ENCODE peak calls at places on chromosomes 11 and 22, in five cellular contexts. H, V, I, Q and D are unnamed samples.

GRCh38 chr11:94674005-94674491 is 94.1 kb upstream of the AMOTL1 start:
- DNase-seq in Q (no peak), I (no peak), H (no peak), V (no peak), D (no peak)

GRCh38 chr11:66015094-66015881 is 3.5 kb downstream of the CST6 start:
- DNase-seq in H (no peak), V (no peak), Q (no peak), I (no peak), D (no peak)

GRCh38 chr11:68429661-68430060 is 30.9 kb upstream of the PPP6R3 start:
- DNase-seq in V (no peak), I (no peak), Q (no peak), H (no peak), D (no peak)

GRCh38 chr22:47286590-47286989 is 524.1 kb downstream of the TBC1D22A start:
- DNase-seq in Q (no peak), V (no peak), I (no peak), H (no peak), D (no peak)

GRCh38 chr11:16402654-16403447 is 46.5 kb upstream of the SOX6 start:
- DNase-seq in H (no peak), V (no peak), Q (no peak), I (no peak), D (no peak)

GRCh38 chr11:120431633-120432032 is 79.9 kb upstream of the GRIK4 start:
- DNase-seq in I (no peak), Q (no peak), V (peak), H (no peak), D (no peak)

GRCh38 chr11:11424696-11425095 is 71.6 kb upstream of the CSNK2A3 start:
- DNase-seq in V (no peak), Q (no peak), H (no peak), I (no peak), D (no peak)

GRCh38 chr11:73215191-73216134 is 2.6 kb upstream of the P2RY2 start:
- DNase-seq in H (no peak), V (no peak), I (no peak), Q (no peak), D (no peak)

GRCh38 chr22:36257948-36258674 is 5.2 kb downstream of the APOL1 start:
- DNase-seq in Q (no peak), I (no peak), H (no peak), V (no peak), D (no peak)

GRCh38 chr22:44547371-44547770 is 49.3 kb upstream of the RTL6 start:
- DNase-seq in H (no peak), V (no peak), Q (no peak), I (no peak), D (no peak)

GRCh38 chr11:68659158-68659921 is 25.0 kb upstream of the GAL start:
- DNase-seq in I (no peak), H (peak), Q (no peak), V (peak), D (peak)

GRCh38 chr11:130634981-130635473 is 186.6 kb downstream of the ADAMTS15 start:
- DNase-seq in I (no peak), Q (no peak), H (peak), V (peak), D (peak)